ENCODE peak calls at places on chromosomes 3 and 15, in ten cellular contexts. Z, D, H, I, Y, O, G, Q, U and N are unnamed samples.

GRCh38 chr15:36691596-36691995 is 112.2 kb downstream of the CDIN1 start:
- DNase-seq in H (no peak), Z (no peak), I (no peak), Q (no peak), U (no peak), D (no peak), O (no peak), Y (no peak), G (no peak), N (no peak)

GRCh38 chr3:187873843-187874242 is 128.6 kb upstream of the BCL6 start:
- DNase-seq in H (no peak), I (no peak), D (no peak), G (no peak), Q (no peak), Y (no peak), O (no peak), Z (no peak), U (no peak), N (no peak)

GRCh38 chr15:93865610-93866009 is 365.8 kb upstream of the MCTP2 start:
- DNase-seq in O (no peak), Y (no peak), G (no peak), H (peak; percentile 39), D (no peak), I (no peak), Z (no peak), Q (no peak), U (no peak), N (no peak)

GRCh38 chr15:54618120-54618519 is 578.6 kb downstream of the RSL24D1 start:
- DNase-seq in Z (no peak), H (no peak), I (no peak), U (no peak), Q (no peak), Y (no peak), G (no peak), O (no peak), D (no peak), N (no peak)

GRCh38 chr15:32706704-32707103 is 11.1 kb upstream of the GREM1 start:
- DNase-seq in Z (peak; percentile 82), G (no peak), O (no peak), Q (no peak), Y (no peak), I (no peak), D (no peak), U (no peak), H (no peak), N (peak; percentile 70)

GRCh38 chr3:154275965-154276364 is 48.3 kb downstream of the DHX36 start:
- DNase-seq in Z (no peak), O (no peak), H (peak; percentile 30), G (no peak), Y (peak; percentile 10), U (no peak), D (no peak), I (no peak), Q (no peak), N (no peak)

GRCh38 chr3:144521131-144521530 is 549.5 kb downstream of the DIPK2A start:
- DNase-seq in I (no peak), H (no peak), O (no peak), Z (no peak), U (no peak), Y (no peak), G (no peak), Q (no peak), D (no peak), N (no peak)

GRCh38 chr3:134064081-134064480 is 34.4 kb upstream of the SLCO2A1 start:
- DNase-seq in D (no peak), H (no peak), U (no peak), Z (no peak), O (no peak), Y (no peak), I (no peak), Q (no peak), G (no peak), N (no peak)

GRCh38 chr15:39543651-39544050 is 37.2 kb upstream of the THBS1 start:
- DNase-seq in G (no peak), I (peak; percentile 87), Y (no peak), D (peak; percentile 55), O (no peak), H (no peak), Q (no peak), Z (no peak), U (peak; percentile 36), N (no peak)

GRCh38 chr15:67184208-67184925 is 70.1 kb downstream of the AAGAB start:
- DNase-seq in Z (no peak), D (no peak), H (no peak), G (no peak), U (no peak), Q (no peak), Y (no peak), O (no peak), I (no peak), N (no peak)

GRCh38 chr15:67186688-67187087 is 67.8 kb downstream of the AAGAB start:
- DNase-seq in Y (no peak), D (no peak), G (no peak), H (peak; percentile 54), U (no peak), Q (no peak), I (no peak), O (no peak), Z (no peak), N (no peak)

GRCh38 chr15:67185051-67185450 is 69.4 kb downstream of the AAGAB start:
- DNase-seq in O (no peak), Z (no peak), D (no peak), I (no peak), U (no peak), G (no peak), H (no peak), Q (no peak), Y (no peak), N (no peak)

GRCh38 chr15:67186226-67186649 is 68.2 kb downstream of the AAGAB start:
- DNase-seq in I (no peak), D (peak; percentile 67), Z (peak; percentile 50), H (peak; percentile 84), U (no peak), G (no peak), Y (no peak), O (no peak), Q (no peak), N (no peak)

DNA sequence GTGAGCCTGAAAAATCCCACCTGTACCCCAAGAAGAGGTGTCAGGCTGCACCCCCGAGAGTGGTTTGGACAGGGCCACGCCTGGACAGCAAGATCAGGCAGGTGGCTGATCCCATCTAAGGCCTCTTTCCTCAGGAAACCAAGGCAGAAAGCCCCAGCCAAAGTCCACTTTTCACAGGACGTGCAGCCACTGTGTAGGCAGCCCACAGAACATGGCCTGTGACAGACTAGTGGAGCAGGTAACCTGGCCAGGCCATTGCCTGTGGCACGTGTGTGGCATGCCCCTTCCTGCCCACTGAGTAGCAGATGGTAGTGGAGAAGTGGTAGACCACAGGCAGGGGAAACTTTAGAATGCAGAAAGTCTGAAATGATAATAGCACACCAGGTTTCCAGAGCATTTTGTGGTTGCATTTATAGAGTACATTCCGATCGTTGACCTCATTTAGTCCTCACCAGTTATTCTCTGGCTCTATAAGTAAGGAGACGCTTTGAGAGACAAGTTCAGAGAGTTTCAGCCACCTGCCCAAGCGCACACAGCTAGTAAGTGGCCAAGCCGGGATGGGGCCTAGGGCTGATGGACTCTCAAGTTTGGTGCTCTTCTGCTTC is 68.7 kb downstream of the AAGAB start:
- DNase-seq in Q (no peak), G (no peak), O (peak; percentile 37), D (peak; percentile 60), I (no peak), H (no peak), U (no peak), Z (peak; percentile 62), Y (no peak), N (no peak)
- H3K27ac ChIP-seq in Q (peak overlapping the region; percentile 18), G (no peak overlapping the region), O (no peak overlapping the region), D (no peak overlapping the region), I (no peak overlapping the region), H (peak overlapping the region; percentile 87), U (no peak overlapping the region), Z (peak overlapping the region; percentile 56), Y (no peak overlapping the region), N (no peak overlapping the region)

GRCh38 chr15:46450810-46451182 is 816.0 kb downstream of the SQOR start:
- DNase-seq in U (no peak), Q (no peak), H (no peak), G (no peak), D (no peak), Y (no peak), I (no peak), Z (no peak), O (no peak), N (no peak)
- H3K27me3 ChIP-seq in U (no peaks in the 10 kb centered on the region), Q (no peaks in the 10 kb centered on the region), H (no peaks in the 10 kb centered on the region), G (no peaks in the 10 kb centered on the region), D (no peaks in the 10 kb centered on the region), Y (no peaks in the 10 kb centered on the region), I (no peaks in the 10 kb centered on the region), Z (no peaks in the 10 kb centered on the region), O (no peaks in the 10 kb centered on the region), N (no peaks in the 10 kb centered on the region)

GRCh38 chr15:48191574-48192225 is at the start of gene CTXN2:
- DNase-seq in U (peak; percentile 60), Z (no peak), H (no peak), O (no peak), D (no peak), I (peak; percentile 63), Q (no peak), G (peak; percentile 24), Y (no peak), N (no peak)

GRCh38 chr15:48190932-48191573 is 412 bp upstream of the CTXN2 start:
- DNase-seq in Y (peak; percentile 65), Z (peak; percentile 66), Q (peak; percentile 52), H (peak; percentile 61), D (peak; percentile 76), O (no peak), G (peak; percentile 89), I (peak; percentile 95), U (peak; percentile 94), N (peak; percentile 69)

GRCh38 chr15:48185527-48185926 is 5.9 kb upstream of the CTXN2 start:
- DNase-seq in Y (no peak), Z (no peak), U (no peak), I (no peak), D (peak; percentile 1), O (no peak), G (no peak), Q (no peak), H (no peak), N (no peak)

GRCh38 chr15:48182749-48183148 is 4.7 kb upstream of the MYEF2 start:
- DNase-seq in G (no peak), Z (no peak), H (no peak), Y (no peak), U (no peak), D (no peak), O (no peak), Q (no peak), I (no peak), N (no peak)

DNA sequence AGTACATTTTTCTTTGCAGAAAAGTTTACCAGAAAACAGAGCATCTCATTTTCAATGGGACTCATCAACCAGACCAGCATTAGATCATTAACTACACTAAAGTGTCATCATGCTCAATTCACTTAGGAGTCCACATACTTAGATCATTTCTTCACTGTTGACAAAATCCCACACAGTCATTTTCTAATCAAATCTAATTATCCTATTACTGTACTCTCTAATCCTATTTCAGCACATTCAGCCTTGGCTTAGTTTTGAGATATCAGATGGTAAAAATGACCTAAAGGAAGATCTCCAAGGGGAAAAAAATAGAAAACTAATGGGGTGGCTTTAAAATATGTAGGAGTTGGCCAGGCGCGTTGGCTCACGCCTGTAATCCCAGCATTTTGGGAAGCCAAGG is 5.2 kb upstream of the CTXN2 start:
- DNase-seq in Z (no peak), D (no peak), I (no peak), Y (no peak), H (no peak), U (no peak), Q (no peak), G (no peak), O (no peak), N (no peak)
- H3K27ac ChIP-seq in Z (no peak overlapping the region), D (no peak overlapping the region), I (no peak overlapping the region), Y (no peak overlapping the region), H (no peak overlapping the region), U (no peak overlapping the region), Q (no peak overlapping the region), G (no peak overlapping the region), O (no peak overlapping the region), N (no peak overlapping the region)

GRCh38 chr3:10703875-10704274 is 112.2 kb upstream of the SLC6A11 start:
- DNase-seq in D (peak; percentile 45), O (no peak), U (peak; percentile 78), Y (no peak), G (peak; percentile 39), H (no peak), I (peak; percentile 84), Z (peak; percentile 57), Q (no peak), N (peak; percentile 39)
- H3K27me3 ChIP-seq in D (peaks cover 73% of the 10 kb centered on the region), O (peaks cover 6% of the 10 kb centered on the region), U (peaks cover 85% of the 10 kb centered on the region), Y (peaks cover 16% of the 10 kb centered on the region), G (peaks cover 45% of the 10 kb centered on the region), H (peaks cover 35% of the 10 kb centered on the region), I (peaks cover 32% of the 10 kb centered on the region), Z (peaks cover 14% of the 10 kb centered on the region), Q (peaks cover 18% of the 10 kb centered on the region), N (peaks cover 24% of the 10 kb centered on the region)